ENCODE peak calls at places on chromosomes 1 and 21, in six cellular contexts. E is K562, G is A549, A is WTC11, T is endothelial cell of umbilical vein, V is H1. Y is an unnamed sample.

GRCh38 chr1:184222561-184223157 is 164.2 kb upstream of the C1orf21 start:
- DNase-seq in A (peak; percentile 71), T (peak; percentile 57), G (peak; percentile 35), E (peak; percentile 65), V (no peak), Y (peak; percentile 25)

GRCh38 chr1:46275030-46275337 is 27.4 kb downstream of the RAD54L start:
- DNase-seq in E (no peak), G (no peak), T (no peak), V (no peak), A (no peak), Y (no peak)

GRCh38 chr1:48693674-48694347 is 82.9 kb downstream of the BEND5 start:
- DNase-seq in A (no peak), E (no peak), V (no peak), T (no peak), G (no peak), Y (no peak)

GRCh38 chr1:43267818-43268425 is 1.9 kb upstream of the TMEM125 start:
- DNase-seq in G (no peak), E (no peak), T (no peak), A (no peak), V (no peak), Y (no peak)

GRCh38 chr1:51564124-51564523 is 45.1 kb upstream of the EPS15 start:
- DNase-seq in T (no peak), G (peak; percentile 21), V (no peak), A (no peak), E (no peak), Y (no peak)

GRCh38 chr1:22602060-22602740 is 34.2 kb upstream of the C1QA start:
- DNase-seq in V (no peak), G (no peak), A (no peak), T (no peak), E (no peak), Y (no peak)

GRCh38 chr1:31572323-31573104 is 3.8 kb upstream of the TINAGL1 start:
- DNase-seq in T (no peak), A (no peak), G (no peak), E (no peak), V (no peak), Y (peak; percentile 84)

GRCh38 chr1:55057956-55058298 is 18.6 kb downstream of the PCSK9 start:
- DNase-seq in G (no peak), A (no peak), T (no peak), V (no peak), E (no peak), Y (no peak)

GRCh38 chr1:154837679-154838171 is 32.4 kb downstream of the KCNN3 start:
- DNase-seq in G (no peak), E (no peak), T (no peak), V (no peak), A (no peak), Y (no peak)

GRCh38 chr1:183051546-183051945 is 28.3 kb downstream of the LAMC1 start:
- DNase-seq in E (no peak), G (no peak), V (no peak), T (no peak), A (no peak), Y (no peak)

GRCh38 chr21:25997788-25998611 is 172.6 kb downstream of the APP start:
- DNase-seq in T (peak; percentile 41), E (no peak), G (no peak), V (peak; percentile 77), A (peak; percentile 23), Y (peak; percentile 88)

GRCh38 chr1:226903819-226904710 is 33.6 kb downstream of the PSEN2 start:
- DNase-seq in A (no peak), V (no peak), E (no peak), G (no peak), T (no peak), Y (no peak)

GRCh38 chr1:42136466-42136865 is 16.7 kb upstream of the GUCA2B start:
- DNase-seq in E (no peak), A (no peak), V (no peak), G (no peak), T (no peak), Y (no peak)

DNA sequence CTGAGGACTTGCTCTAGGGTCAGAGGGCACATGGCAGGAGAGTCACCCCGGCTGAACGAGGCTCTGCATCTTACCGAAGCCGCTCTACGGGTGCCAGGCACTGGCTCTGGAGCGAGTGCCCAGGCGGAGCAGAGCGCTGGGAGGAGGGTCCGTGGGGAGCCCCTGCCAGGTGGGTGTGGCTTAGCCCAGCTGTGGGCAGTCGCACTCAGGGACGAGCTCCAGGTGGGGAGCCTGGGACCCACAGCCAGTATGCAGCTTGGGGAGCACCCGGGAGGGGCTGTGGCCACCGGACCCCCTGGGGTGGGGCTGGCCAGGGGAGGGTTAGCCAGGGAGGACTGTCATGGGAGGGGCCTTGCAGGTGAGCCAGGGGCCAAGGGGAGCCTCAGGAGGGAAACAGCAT is 3.8 kb downstream of the AGRN start:
- DNase-seq in G (no peak), E (no peak), V (no peak), A (no peak), T (no peak), Y (no peak)
- TF ChIP-seq JUN in G (no peak), E (no peak), V (no peak), A (no peak), T (no peak), Y (no peak)

DNA sequence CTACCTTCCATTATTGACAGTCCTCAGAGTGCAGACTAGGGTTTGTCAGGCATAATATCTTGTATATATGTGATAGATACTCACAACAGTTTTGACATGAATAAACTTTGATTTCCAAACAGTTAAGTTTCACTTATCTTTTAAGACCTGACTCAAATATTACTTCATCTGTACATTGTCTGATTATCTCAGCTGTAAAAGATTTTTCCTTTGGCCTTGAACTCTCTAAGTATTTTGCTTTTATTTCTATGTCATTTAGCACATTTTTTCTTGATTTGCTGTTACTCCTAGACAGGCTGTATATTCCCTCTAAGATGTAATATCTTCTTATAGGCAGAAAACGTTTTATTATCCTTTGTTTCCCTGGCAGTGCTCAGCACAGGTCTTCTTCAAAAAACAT is 65.6 kb upstream of the DMRTA2 start:
- DNase-seq in T (no peak), V (no peak), G (no peak), E (no peak), A (no peak), Y (no peak)
- TF ChIP-seq JUN in T (no peak), V (no peak), G (no peak), E (no peak), A (no peak), Y (no peak)

GRCh38 chr1:107252271-107252670 is 111.4 kb downstream of the NTNG1 start:
- DNase-seq in G (no peak), E (no peak), T (no peak), A (no peak), V (no peak), Y (no peak)

GRCh38 chr1:107251083-107251482 is 110.2 kb downstream of the NTNG1 start:
- DNase-seq in V (no peak), G (no peak), A (no peak), T (no peak), E (no peak), Y (no peak)

GRCh38 chr1:107247679-107248078 is 106.8 kb downstream of the NTNG1 start:
- DNase-seq in T (no peak), E (no peak), V (no peak), G (no peak), A (no peak), Y (no peak)

GRCh38 chr1:107251839-107252238 is 111.0 kb downstream of the NTNG1 start:
- DNase-seq in T (no peak), A (no peak), G (no peak), E (no peak), V (no peak), Y (no peak)

GRCh38 chr1:107250169-107250568 is 109.3 kb downstream of the NTNG1 start:
- DNase-seq in E (no peak), V (no peak), G (no peak), A (no peak), T (no peak), Y (no peak)
- TF ChIP-seq JUN in E (no peak), V (no peak), G (no peak), A (no peak), T (no peak), Y (no peak)

DNA sequence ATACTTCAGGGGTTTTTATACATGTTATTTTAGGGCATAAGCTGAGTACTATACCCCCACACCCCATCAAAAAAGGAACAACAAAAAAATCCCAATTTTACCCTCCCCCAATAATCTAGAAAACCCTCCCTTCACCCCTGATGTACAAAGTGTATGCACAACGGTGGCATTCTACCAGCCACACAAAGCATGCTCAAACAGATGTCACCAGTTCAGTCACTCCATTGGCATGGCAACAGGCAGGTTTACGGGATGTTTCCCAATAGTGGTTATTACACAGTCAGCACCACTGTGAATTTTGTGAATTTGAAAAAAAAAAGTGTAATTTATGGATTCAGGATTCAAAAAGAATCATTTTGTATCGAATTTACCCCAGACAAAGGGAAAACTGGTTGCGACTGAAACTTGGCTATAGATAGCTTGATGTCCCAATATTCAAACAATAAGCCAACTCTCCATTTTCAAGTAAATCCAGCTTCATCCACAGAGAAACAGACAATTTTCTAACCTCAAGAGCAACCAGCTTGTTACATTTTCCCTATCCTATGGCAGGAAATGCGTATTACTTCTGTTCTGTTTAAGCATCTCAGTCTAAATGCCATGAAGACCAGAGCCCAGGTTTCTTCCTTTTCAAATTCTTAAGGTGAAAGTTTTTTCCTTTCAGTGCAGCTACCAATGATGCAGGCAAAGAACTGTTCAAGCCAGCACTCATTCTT is 34.0 kb upstream of the SLC45A3 start:
- DNase-seq in V (no peak), A (no peak), T (no peak), G (no peak), E (no peak), Y (peak; percentile 43)
- TF ChIP-seq JUN in V (no peak), A (no peak), T (no peak), G (no peak), E (no peak), Y (no peak)

Y was measured in HepG2.